ENCODE peak calls at places on chromosome 12, in ten cellular contexts. V is left ventricle myocardium inferior, C is GM23248, S is kidney, E is K562, Y is heart left ventricle, D is lower lobe of right lung, Z is AG04450, T is cardiac muscle cell, J is iPS DF 6.9. H is an unnamed sample.

GRCh38 chr12:132909030-132909368 is 21.6 kb upstream of the CHFR start:
- DNase-seq in V (no peak), C (no peak), S (no peak), E (no peak), Y (no peak), D (no peak), Z (no peak), T (no peak), J (no peak), H (no peak)

GRCh38 chr12:28710882-28711281 is 438.2 kb upstream of the FAR2 start:
- DNase-seq in V (no peak), C (peak), S (no peak), E (no peak), Y (no peak), D (no peak), Z (peak), T (peak), J (no peak), H (no peak)

GRCh38 chr12:88336071-88336768 is 194.1 kb downstream of the TMTC3 start:
- DNase-seq in V (no peak), C (peak), S (no peak), E (no peak), Y (no peak), D (no peak), Z (no peak), T (no peak), J (no peak), H (no peak)

GRCh38 chr12:4112734-4113396 is 160.7 kb upstream of the CCND2 start:
- DNase-seq in V (no peak), C (no peak), S (no peak), E (no peak), Y (no peak), D (no peak), Z (no peak), T (no peak), J (no peak), H (no peak)

GRCh38 chr12:79710707-79711483 is 20.1 kb upstream of the PAWR start:
- DNase-seq in V (no peak), C (no peak), S (peak), E (no peak), Y (no peak), D (peak), Z (no peak), T (no peak), J (no peak), H (peak)

GRCh38 chr12:18849080-18849479 is 111.2 kb downstream of the CAPZA3 start:
- DNase-seq in V (no peak), C (peak), S (no peak), E (no peak), Y (no peak), D (no peak), Z (peak), T (no peak), J (no peak), H (no peak)

GRCh38 chr12:66403746-66404145 is 101.5 kb downstream of the HELB start:
- DNase-seq in V (no peak), C (no peak), S (no peak), E (no peak), Y (peak), D (no peak), Z (no peak), T (no peak), J (no peak), H (no peak)

GRCh38 chr12:13817131-13817530 is 164.3 kb downstream of the GRIN2B start:
- DNase-seq in V (no peak), C (peak), S (no peak), E (no peak), Y (no peak), D (no peak), Z (no peak), T (peak), J (no peak), H (peak)

GRCh38 chr12:19746471-19746870 is 307.2 kb downstream of the AEBP2 start:
- DNase-seq in V (no peak), C (no peak), S (no peak), E (no peak), Y (no peak), D (no peak), Z (no peak), T (no peak), J (no peak), H (no peak)

GRCh38 chr12:122412851-122413433 is 9.5 kb downstream of the CLIP1 start:
- DNase-seq in V (no peak), C (peak), S (no peak), E (no peak), Y (no peak), D (no peak), Z (no peak), T (no peak), J (no peak), H (no peak)

GRCh38 chr12:42701079-42701478 is 111.5 kb upstream of the PRICKLE1 start:
- DNase-seq in V (no peak), C (no peak), S (no peak), E (no peak), Y (no peak), D (no peak), Z (no peak), T (no peak), J (no peak), H (no peak)

GRCh38 chr12:125160556-125160955 is 95.3 kb downstream of the AACS start:
- DNase-seq in V (no peak), C (no peak), S (no peak), E (no peak), Y (no peak), D (no peak), Z (no peak), T (no peak), J (no peak), H (no peak)

GRCh38 chr12:126069549-126070165 is 1004.4 kb downstream of the AACS start:
- DNase-seq in V (no peak), C (peak), S (no peak), E (peak), Y (no peak), D (no peak), Z (no peak), T (peak), J (peak), H (no peak)

GRCh38 chr12:117844114-117844513 is 124.7 kb downstream of the KSR2 start:
- DNase-seq in V (no peak), C (no peak), S (no peak), E (no peak), Y (no peak), D (no peak), Z (no peak), T (no peak), J (no peak), H (no peak)

GRCh38 chr12:102702447-102703114 is 214.5 kb downstream of the PAH start:
- DNase-seq in V (no peak), C (peak), S (no peak), E (peak), Y (no peak), D (no peak), Z (peak), T (peak), J (no peak), H (peak)

GRCh38 chr12:122980192-122981035 is at the start of gene ARL6IP4:
- DNase-seq in V (peak), C (peak), S (peak), E (peak), Y (peak), D (peak), Z (no peak), T (peak), J (no peak), H (peak)

GRCh38 chr12:49582201-49582600 is 14.3 kb upstream of the MCRS1 start:
- DNase-seq in V (no peak), C (no peak), S (no peak), E (no peak), Y (no peak), D (no peak), Z (no peak), T (no peak), J (no peak), H (no peak)

GRCh38 chr12:95204141-95204866 is 13.0 kb downstream of the FGD6 start:
- DNase-seq in V (no peak), C (peak), S (peak), E (peak), Y (no peak), D (peak), Z (peak), T (peak), J (no peak), H (no peak)

GRCh38 chr12:131671871-131672270 is 39.0 kb upstream of the SFSWAP start:
- DNase-seq in V (no peak), C (no peak), S (peak), E (no peak), Y (no peak), D (no peak), Z (no peak), T (no peak), J (no peak), H (no peak)

GRCh38 chr12:42130670-42131402 is 13.8 kb downstream of the GXYLT1 start:
- DNase-seq in V (no peak), C (peak), S (no peak), E (no peak), Y (peak), D (no peak), Z (no peak), T (peak), J (no peak), H (peak)

GRCh38 chr12:108360487-108360886 is 21.4 kb upstream of the CMKLR1 start:
- DNase-seq in V (no peak), C (peak), S (no peak), E (no peak), Y (no peak), D (no peak), Z (no peak), T (no peak), J (no peak), H (no peak)

GRCh38 chr12:98725481-98726247 is 80.6 kb downstream of the APAF1 start:
- DNase-seq in V (no peak), C (peak), S (no peak), E (peak), Y (no peak), D (no peak), Z (peak), T (peak), J (no peak), H (peak)

GRCh38 chr12:109987615-109988014 is 8.6 kb downstream of the GIT2 start:
- DNase-seq in V (no peak), C (no peak), S (no peak), E (no peak), Y (no peak), D (no peak), Z (no peak), T (no peak), J (no peak), H (no peak)

GRCh38 chr12:94187351-94187750 is 39.0 kb downstream of the PLXNC1 start:
- DNase-seq in V (no peak), C (peak), S (no peak), E (no peak), Y (no peak), D (no peak), Z (no peak), T (no peak), J (no peak), H (no peak)

GRCh38 chr12:89166525-89166934 is 185.8 kb downstream of the DUSP6 start:
- DNase-seq in V (no peak), C (peak), S (no peak), E (no peak), Y (no peak), D (no peak), Z (no peak), T (peak), J (no peak), H (no peak)

GRCh38 chr12:117333331-117334000 is 28.0 kb downstream of the NOS1 start:
- DNase-seq in V (no peak), C (no peak), S (no peak), E (no peak), Y (no peak), D (no peak), Z (no peak), T (no peak), J (no peak), H (no peak)

GRCh38 chr12:25924535-25925001 is 33.9 kb upstream of the RASSF8 start:
- DNase-seq in V (no peak), C (peak), S (no peak), E (no peak), Y (no peak), D (no peak), Z (no peak), T (no peak), J (no peak), H (no peak)

GRCh38 chr12:28066879-28067278 is 94.3 kb upstream of the PTHLH start:
- DNase-seq in V (no peak), C (peak), S (no peak), E (no peak), Y (no peak), D (no peak), Z (no peak), T (no peak), J (no peak), H (no peak)

GRCh38 chr12:116474331-116474730 is 84.8 kb upstream of the MAP1LC3B2 start:
- DNase-seq in V (no peak), C (peak), S (no peak), E (no peak), Y (no peak), D (no peak), Z (no peak), T (peak), J (no peak), H (no peak)

GRCh38 chr12:102756564-102756963 is 160.5 kb downstream of the PAH start:
- DNase-seq in V (peak), C (no peak), S (no peak), E (no peak), Y (peak), D (no peak), Z (no peak), T (peak), J (no peak), H (peak)

GRCh38 chr12:70002097-70002911 is 177.3 kb downstream of the MYRFL start:
- DNase-seq in V (peak), C (no peak), S (no peak), E (no peak), Y (peak), D (no peak), Z (no peak), T (peak), J (no peak), H (peak)

GRCh38 chr12:82174936-82175335 is 183.3 kb downstream of the CCDC59 start:
- DNase-seq in V (no peak), C (no peak), S (no peak), E (no peak), Y (no peak), D (no peak), Z (no peak), T (no peak), J (no peak), H (no peak)

GRCh38 chr12:131850856-131851559 is 22.8 kb downstream of the MMP17 start:
- DNase-seq in V (no peak), C (no peak), S (no peak), E (no peak), Y (peak), D (no peak), Z (no peak), T (no peak), J (no peak), H (no peak)

GRCh38 chr12:102501773-102502172 is 21.4 kb upstream of the IGF1 start:
- DNase-seq in V (no peak), C (peak), S (no peak), E (no peak), Y (no peak), D (no peak), Z (no peak), T (no peak), J (no peak), H (no peak)

GRCh38 chr12:96015672-96016071 is 19.5 kb upstream of the HAL start:
- DNase-seq in V (peak), C (peak), S (no peak), E (no peak), Y (peak), D (no peak), Z (no peak), T (peak), J (no peak), H (peak)

GRCh38 chr12:2752676-2753371 is 41.9 kb upstream of the FKBP4 start:
- DNase-seq in V (peak), C (peak), S (peak), E (peak), Y (peak), D (peak), Z (peak), T (peak), J (peak), H (peak)

GRCh38 chr12:2754208-2754607 is 40.6 kb upstream of the FKBP4 start:
- DNase-seq in V (no peak), C (no peak), S (no peak), E (no peak), Y (no peak), D (no peak), Z (no peak), T (no peak), J (no peak), H (no peak)

GRCh38 chr12:2759733-2760132 is 35.0 kb upstream of the FKBP4 start:
- DNase-seq in V (no peak), C (no peak), S (no peak), E (no peak), Y (no peak), D (no peak), Z (no peak), T (no peak), J (no peak), H (no peak)

GRCh38 chr12:2753536-2753935 is 41.2 kb upstream of the FKBP4 start:
- DNase-seq in V (no peak), C (no peak), S (no peak), E (no peak), Y (no peak), D (no peak), Z (no peak), T (no peak), J (no peak), H (no peak)

DNA sequence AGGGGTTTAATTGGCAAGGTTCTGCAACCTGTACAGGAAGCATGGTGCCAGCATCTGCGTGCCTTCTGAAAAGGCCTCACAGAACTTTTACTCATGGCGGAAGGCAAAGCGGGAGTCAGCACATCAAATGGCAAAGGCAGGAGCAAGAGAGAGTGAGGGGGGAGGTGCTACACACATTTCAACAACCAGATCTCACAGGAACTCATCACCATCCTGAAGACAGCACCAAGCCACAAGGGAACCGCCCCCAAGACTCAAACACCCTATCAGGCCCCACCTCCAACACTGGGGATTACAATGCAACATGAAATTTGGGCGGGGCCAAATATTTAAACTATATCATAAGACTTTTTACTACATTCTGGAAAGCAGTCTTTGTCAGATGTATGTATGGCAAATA is 38.0 kb upstream of the FKBP4 start:
- DNase-seq in V (no peak), C (no peak), S (no peak), E (no peak), Y (no peak), D (no peak), Z (no peak), T (no peak), J (no peak), H (no peak)
- H3K27ac ChIP-seq in V (no peak), C (no peak), S (no peak), E (no peak), Y (no peak), D (no peak), Z (no peak), T (no peak), J (no peak), H (no peak)

DNA sequence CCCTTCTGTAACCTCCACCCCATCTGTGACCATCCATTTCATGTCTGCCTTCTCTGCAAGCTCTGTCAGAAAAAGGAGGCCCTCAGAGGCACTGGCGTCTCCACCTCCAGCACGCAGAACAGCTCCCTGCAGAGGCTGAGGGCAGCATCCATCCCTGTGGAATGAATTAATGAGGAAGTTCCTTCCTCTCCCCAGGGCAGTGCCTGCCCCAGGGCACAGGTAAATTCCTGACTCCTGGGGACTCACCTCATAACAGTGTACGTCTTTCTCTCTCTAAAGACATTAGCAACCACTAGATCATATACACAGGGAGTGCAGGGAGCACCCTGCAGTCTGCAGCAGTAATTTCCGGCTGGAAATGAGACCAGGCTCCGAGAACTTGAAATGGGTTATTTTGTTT is 155.0 kb upstream of the TMEM132C start:
- DNase-seq in V (no peak), C (no peak), S (no peak), E (no peak), Y (no peak), D (no peak), Z (no peak), T (no peak), J (no peak), H (no peak)
- H3K27ac ChIP-seq in V (no peak), C (no peak), S (no peak), E (no peak), Y (no peak), D (no peak), Z (no peak), T (no peak), J (no peak), H (no peak)

GRCh38 chr12:93174048-93174447 is 203.7 kb upstream of the NUDT4 start:
- DNase-seq in V (no peak), C (peak), S (no peak), E (no peak), Y (peak), D (no peak), Z (peak), T (peak), J (no peak), H (no peak)

GRCh38 chr12:93173178-93173957 is 204.4 kb upstream of the NUDT4 start:
- DNase-seq in V (no peak), C (peak), S (no peak), E (no peak), Y (no peak), D (no peak), Z (no peak), T (peak), J (no peak), H (no peak)

GRCh38 chr12:93176166-93176565 is 201.6 kb upstream of the NUDT4 start:
- DNase-seq in V (no peak), C (peak), S (no peak), E (no peak), Y (no peak), D (no peak), Z (no peak), T (peak), J (no peak), H (no peak)

GRCh38 chr12:93176610-93177126 is 201.1 kb upstream of the NUDT4 start:
- DNase-seq in V (no peak), C (no peak), S (no peak), E (no peak), Y (no peak), D (no peak), Z (no peak), T (no peak), J (no peak), H (no peak)

DNA sequence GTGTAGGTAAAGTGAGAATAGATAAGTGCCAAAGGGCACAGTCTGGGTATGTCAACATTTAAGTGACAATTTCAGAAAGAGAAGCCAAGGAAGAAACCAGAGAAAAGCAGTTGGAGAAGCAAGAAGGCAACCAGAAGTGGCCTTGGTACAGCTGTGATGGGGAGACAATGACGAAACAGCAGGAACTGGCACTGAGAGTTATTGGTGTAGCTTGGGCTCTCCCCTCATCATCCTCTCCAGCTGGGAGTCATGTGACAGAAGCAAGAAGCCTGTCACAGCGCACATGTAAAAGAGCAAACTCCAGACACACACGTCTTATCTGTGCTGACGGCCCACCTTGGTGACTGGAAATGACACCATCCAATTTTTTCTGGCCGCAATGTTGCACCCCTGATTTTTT is 203.3 kb upstream of the NUDT4 start:
- DNase-seq in V (no peak), C (peak), S (no peak), E (no peak), Y (no peak), D (no peak), Z (no peak), T (no peak), J (no peak), H (no peak)
- H3K27ac ChIP-seq in V (peak), C (no peak), S (no peak), E (no peak), Y (peak), D (no peak), Z (peak), T (peak), J (no peak), H (peak)

DNA sequence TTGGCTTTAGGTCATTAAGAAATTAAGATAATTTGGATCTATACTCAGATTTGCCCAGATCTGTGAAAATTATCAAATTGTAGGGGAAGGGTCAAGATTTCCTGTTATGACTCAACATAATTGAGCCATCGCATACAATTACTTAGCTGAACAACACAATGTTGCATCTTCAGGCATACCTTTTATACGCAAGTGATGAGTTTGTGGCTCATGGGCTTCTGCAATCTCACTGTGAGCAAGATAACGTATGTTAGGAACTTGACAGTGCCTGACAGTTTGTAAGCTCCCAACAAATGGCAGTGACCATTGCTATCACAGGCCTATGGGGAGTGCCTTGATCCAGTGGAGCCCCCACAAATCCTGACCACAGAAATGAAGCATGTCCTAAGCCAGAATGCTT is 199.7 kb downstream of the BCAT1 start:
- DNase-seq in V (no peak), C (no peak), S (no peak), E (no peak), Y (no peak), D (no peak), Z (no peak), T (no peak), J (no peak), H (no peak)
- H3K27ac ChIP-seq in V (no peak), C (no peak), S (no peak), E (no peak), Y (no peak), D (no peak), Z (no peak), T (no peak), J (no peak), H (no peak)

GRCh38 chr12:1692221-1692620 is 1.4 kb downstream of the ADIPOR2 start:
- DNase-seq in V (no peak), C (no peak), S (no peak), E (no peak), Y (no peak), D (no peak), Z (no peak), T (no peak), J (no peak), H (no peak)
- H3K27ac ChIP-seq in V (peak), C (no peak), S (no peak), E (peak), Y (no peak), D (peak), Z (no peak), T (peak), J (no peak), H (no peak)

H was measured in right cardiac atrium.